ENCODE peak calls at places on chromosomes 11 and 22, in four cellular contexts. N is naive thymus-derived CD4-positive, alpha-beta T cell; J is neural progenitor cell; Z is body of pancreas. I is an unnamed sample.

GRCh38 chr11:8701891-8702597 is 19.5 kb downstream of the RPL27A start:
- DNase-seq in Z (no peak), N (no peak), J (no peak), I (no peak)

GRCh38 chr11:66629356-66629755 is 9.1 kb upstream of the RBM4 start:
- DNase-seq in J (no peak), N (no peak), Z (no peak), I (no peak)

GRCh38 chr11:86460461-86461404 is 86.0 kb downstream of the CCDC81 start:
- DNase-seq in N (no peak), Z (no peak), J (peak), I (no peak)

GRCh38 chr22:19371893-19372292 is 59.6 kb downstream of the HIRA start:
- DNase-seq in Z (no peak), J (no peak), N (no peak), I (no peak)

GRCh38 chr11:406796-407650 is 7.8 kb downstream of the SIGIRR start:
- DNase-seq in J (peak), Z (peak), N (peak), I (peak)

GRCh38 chr11:86869966-86870570 is 69.7 kb downstream of the PRSS23 start:
- DNase-seq in Z (peak), J (peak), N (no peak), I (peak)

GRCh38 chr11:66556086-66556485 is 9.4 kb downstream of the ACTN3 start:
- DNase-seq in Z (no peak), J (no peak), N (no peak), I (no peak)

GRCh38 chr11:11701070-11701469 is 79.3 kb upstream of the GALNT18 start:
- DNase-seq in Z (no peak), J (no peak), N (no peak), I (no peak)

GRCh38 chr22:29030016-29030617 is 31.5 kb downstream of the C22orf31 start:
- DNase-seq in J (no peak), Z (peak), N (no peak), I (no peak)

GRCh38 chr11:68040121-68040956 is 1.5 kb downstream of the TCIRG1 start:
- DNase-seq in N (peak), Z (peak), J (peak), I (peak)

GRCh38 chr22:35318346-35319215 is 18.9 kb downstream of the TOM1 start:
- DNase-seq in Z (no peak), J (no peak), N (no peak), I (no peak)

DNA sequence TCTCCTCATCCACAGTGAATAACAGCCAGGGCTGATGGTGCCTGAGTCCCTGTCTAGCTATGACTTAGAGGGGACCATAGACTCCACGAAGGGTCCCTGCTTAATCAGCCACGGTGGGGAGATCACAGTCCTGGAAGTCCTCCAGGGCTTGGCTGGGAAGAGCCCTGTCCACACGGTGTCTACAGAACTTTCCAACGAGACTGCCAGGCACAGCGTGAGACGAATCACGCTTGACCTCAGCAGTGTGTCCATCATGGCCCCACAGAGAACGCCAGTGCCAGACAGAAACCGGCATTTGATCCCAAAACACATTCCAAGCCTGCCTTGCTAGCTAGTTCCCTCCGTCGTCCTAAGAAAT is 143.4 kb downstream of the CRYBB2 start:
- DNase-seq in N (no peak), Z (peak), J (no peak), I (no peak)
- H3K4me3 ChIP-seq in N (no peak), Z (no peak), J (no peak), I (no peak)

GRCh38 chr11:4006946-4007680 is 87.5 kb upstream of the RRM1 start:
- DNase-seq in J (no peak), N (no peak), Z (no peak), I (peak)
- H3K4me3 ChIP-seq in J (no peak), N (no peak), Z (no peak), I (no peak)

GRCh38 chr11:69401715-69402114 is 79.7 kb upstream of the LINC01488 start:
- DNase-seq in J (no peak), Z (no peak), N (no peak), I (no peak)
- H3K4me3 ChIP-seq in J (no peak), Z (no peak), N (no peak), I (no peak)

DNA sequence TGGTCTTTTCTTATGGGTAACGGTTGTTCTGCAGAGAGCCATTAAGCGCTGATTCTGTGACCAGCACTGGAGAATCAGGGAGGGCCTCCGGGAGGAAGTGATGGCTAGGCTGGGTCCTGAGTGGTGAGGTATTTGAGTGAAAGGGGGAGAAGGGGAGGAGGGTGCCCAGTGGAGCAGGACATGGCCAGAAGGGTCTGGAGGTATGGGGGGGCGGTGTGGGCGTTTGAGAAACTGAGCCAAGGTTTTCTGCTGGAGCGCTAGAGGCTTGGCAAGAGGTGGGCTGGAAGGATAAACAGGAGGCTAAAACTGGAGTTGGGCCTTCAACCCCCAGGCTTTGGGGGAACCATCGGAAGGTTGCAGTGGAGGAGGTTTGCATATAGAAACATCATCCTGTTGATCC is 72.5 kb downstream of the FBLN1 start:
- DNase-seq in Z (no peak), J (no peak), N (no peak), I (no peak)
- H3K4me3 ChIP-seq in Z (no peak), J (no peak), N (no peak), I (no peak)